ENCODE peak calls at places on chromosomes 6 and 20, in six cellular contexts. L is IMR-90, O is cardiac muscle cell, D is KG1, M is SHP77, S is M059J. E is an unnamed sample.

GRCh38 chr6:111269401-111269970 is 182.2 kb downstream of the SLC16A10 start:
- DNase-seq in D (no peak), L (peak), S (peak), O (no peak), M (no peak), E (no peak)

GRCh38 chr6:97656236-97656635 is 373.2 kb upstream of the MMS22L start:
- DNase-seq in O (no peak), M (no peak), S (no peak), D (no peak), L (no peak), E (no peak)

GRCh38 chr20:53428997-53429396 is 164.6 kb downstream of the ZNF217 start:
- DNase-seq in L (no peak), D (no peak), M (no peak), S (no peak), O (no peak), E (no peak)

GRCh38 chr6:140561701-140562100 is 1187.3 kb upstream of the CITED2 start:
- DNase-seq in L (no peak), M (no peak), S (no peak), D (no peak), O (no peak), E (no peak)

GRCh38 chr6:20377623-20378265 is 23.9 kb upstream of the E2F3 start:
- DNase-seq in L (peak), D (no peak), O (peak), M (no peak), S (peak), E (peak)

GRCh38 chr6:41723936-41724637 is 11.3 kb downstream of the TFEB start:
- DNase-seq in L (no peak), M (no peak), D (no peak), O (no peak), S (no peak), E (no peak)

GRCh38 chr6:103895136-103895535 is 964.6 kb downstream of the HACE1 start:
- DNase-seq in O (no peak), S (no peak), D (no peak), L (no peak), M (no peak), E (no peak)

GRCh38 chr6:43695967-43696291 is 8.3 kb upstream of the MRPS18A start:
- DNase-seq in S (no peak), L (peak), O (no peak), M (no peak), D (no peak), E (no peak)